ENCODE peak calls at places on chromosomes 11 and 22, in seven cellular contexts. L is H7, C is Right ventricle myocardium superior, Z is NCI-H1048, D is iPS-NIHi11, V is NCI-H1105 treated with DMSO at 0.1 percent for 48 hours, H is K562. X is an unnamed sample.

GRCh38 chr11:128532571-128533091 is 54.7 kb downstream of the ETS1 start:
- DNase-seq in H (no peak), D (peak; percentile 79), V (no peak), L (peak; percentile 51), C (no peak), Z (no peak), X (no peak)

GRCh38 chr22:39941661-39942060 is 18.5 kb upstream of the TMA7B start:
- DNase-seq in D (no peak), H (no peak), L (no peak), C (no peak), V (peak; percentile 43), Z (peak; percentile 68), X (no peak)

GRCh38 chr11:114321621-114322257 is 25.5 kb downstream of the NNMT start:
- DNase-seq in L (no peak), D (no peak), C (peak; percentile 59), V (no peak), H (no peak), Z (no peak), X (no peak)

GRCh38 chr11:73530109-73530508 is 67.8 kb downstream of the FAM168A start:
- DNase-seq in H (peak; percentile 22), V (no peak), C (no peak), D (no peak), Z (no peak), L (no peak), X (no peak)

GRCh38 chr22:32655068-32655467 is 146.4 kb upstream of the TIMP3 start:
- DNase-seq in L (no peak), D (no peak), C (no peak), H (no peak), V (no peak), Z (no peak), X (no peak)

GRCh38 chr11:118076754-118077281 is at the start of gene TMPRSS4:
- DNase-seq in D (peak; percentile 75), L (peak; percentile 66), Z (no peak), H (no peak), V (peak; percentile 94), C (no peak), X (no peak)

GRCh38 chr11:69464621-69464960 is 16.9 kb upstream of the LINC01488 start:
- DNase-seq in C (peak; percentile 19), V (no peak), D (no peak), Z (no peak), H (no peak), L (no peak), X (no peak)

GRCh38 chr22:40002935-40003715 is 8.4 kb downstream of the FAM83F start:
- DNase-seq in Z (no peak), H (no peak), D (no peak), C (no peak), V (no peak), L (no peak), X (no peak)

GRCh38 chr11:96338910-96339703 is 3.9 kb downstream of the MAML2 start:
- DNase-seq in C (peak; percentile 55), D (no peak), H (peak; percentile 17), V (no peak), Z (no peak), L (no peak), X (peak; percentile 28)

GRCh38 chr22:31846161-31847115 is 92.6 kb downstream of the DEPDC5 start:
- DNase-seq in H (peak; percentile 26), Z (no peak), V (no peak), C (no peak), L (peak; percentile 45), D (peak; percentile 37), X (no peak)

X was measured in activated gamma-delta T cell treated with Interleukin-2 at 50 U/mL for 16 hours.